ENCODE peak calls at places on chromosomes 12 and 14, in six cellular contexts. One of them, this sample, is unnamed.

GRCh38 chr12:83468988-83469908 is 782.5 kb downstream of the TMTC2 start:
- DNase-seq in breast epithelium: no peak
- DNase-seq in testis: no peak
- DNase-seq in NCI-H1048: no peak
- DNase-seq in EL: no peak
- DNase-seq in mucosa of descending colon: no peak
- DNase-seq in this sample: no peak

GRCh38 chr12:53244337-53244736 is 12.3 kb upstream of the RARG start:
- DNase-seq in testis: no peak
- DNase-seq in mucosa of descending colon: no peak
- DNase-seq in breast epithelium: no peak
- DNase-seq in NCI-H1048: no peak
- DNase-seq in EL: no peak
- DNase-seq in this sample: no peak

GRCh38 chr14:102020058-102020971 is 55.9 kb downstream of the DYNC1H1 start:
- DNase-seq in testis: no peak
- DNase-seq in breast epithelium: no peak
- DNase-seq in NCI-H1048: no peak
- DNase-seq in mucosa of descending colon: peak; percentile 34
- DNase-seq in EL: peak; percentile 89
- DNase-seq in this sample: no peak

GRCh38 chr14:37546621-37547447 is 48.2 kb downstream of the FOXA1 start:
- DNase-seq in mucosa of descending colon: no peak
- DNase-seq in testis: no peak
- DNase-seq in EL: peak; percentile 43
- DNase-seq in NCI-H1048: no peak
- DNase-seq in breast epithelium: no peak
- DNase-seq in this sample: no peak

GRCh38 chr12:108207791-108208730 is 79.0 kb downstream of the WSCD2 start:
- DNase-seq in testis: no peak
- DNase-seq in breast epithelium: no peak
- DNase-seq in EL: no peak
- DNase-seq in mucosa of descending colon: no peak
- DNase-seq in NCI-H1048: no peak
- DNase-seq in this sample: no peak

GRCh38 chr12:129868566-129868965 is 35.3 kb downstream of the TMEM132D start:
- DNase-seq in breast epithelium: no peak
- DNase-seq in NCI-H1048: no peak
- DNase-seq in testis: no peak
- DNase-seq in EL: no peak
- DNase-seq in mucosa of descending colon: no peak
- DNase-seq in this sample: no peak

GRCh38 chr14:74610866-74611671 is 968 bp downstream of the LTBP2 start:
- DNase-seq in NCI-H1048: no peak
- DNase-seq in mucosa of descending colon: no peak
- DNase-seq in EL: no peak
- DNase-seq in testis: no peak
- DNase-seq in breast epithelium: no peak
- DNase-seq in this sample: no peak

GRCh38 chr14:68780358-68781160 is 12.3 kb downstream of the ZFP36L1 start:
- DNase-seq in breast epithelium: peak; percentile 28
- DNase-seq in EL: peak; percentile 56
- DNase-seq in NCI-H1048: no peak
- DNase-seq in mucosa of descending colon: peak; percentile 84
- DNase-seq in testis: peak; percentile 88
- DNase-seq in this sample: no peak

GRCh38 chr12:25387136-25388050 is 136.7 kb upstream of the KRAS start:
- DNase-seq in testis: peak; percentile 93
- DNase-seq in EL: peak; percentile 86
- DNase-seq in NCI-H1048: peak; percentile 80
- DNase-seq in breast epithelium: peak; percentile 77
- DNase-seq in mucosa of descending colon: peak; percentile 65
- DNase-seq in this sample: peak; percentile 57

GRCh38 chr14:94392510-94392935 is 4.1 kb upstream of the SERPINA1 start:
- DNase-seq in mucosa of descending colon: no peak
- DNase-seq in breast epithelium: no peak
- DNase-seq in testis: peak; percentile 30
- DNase-seq in NCI-H1048: no peak
- DNase-seq in EL: peak; percentile 77
- DNase-seq in this sample: no peak